ENCODE peak calls at places on chromosome 10, in six cellular contexts. E is HCT116, O is upper lobe of left lung, A is K562, B is GM12878, T is HepG2. N is an unnamed sample.

GRCh38 chr10:51657481-51657880 is 41.9 kb downstream of the CSTF2T start:
- ATAC-seq in E (no peak), O (no peak), A (no peak), B (no peak), T (no peak), N (no peak)

GRCh38 chr10:24716295-24716694 is 7.4 kb downstream of the ARHGAP21 start:
- ATAC-seq in E (peak), O (peak), A (peak), B (peak), T (no peak), N (no peak)

GRCh38 chr10:7301039-7301768 is 109.6 kb downstream of the SFMBT2 start:
- ATAC-seq in E (peak), O (no peak), A (peak), B (no peak), T (peak), N (no peak)

GRCh38 chr10:111999205-111999914 is 184.2 kb downstream of the GPAM start:
- ATAC-seq in E (no peak), O (peak), A (no peak), B (no peak), T (peak), N (no peak)

GRCh38 chr10:21990449-21990848 is 13.1 kb downstream of the DNAJC1 start:
- ATAC-seq in E (no peak), O (no peak), A (peak), B (peak), T (no peak), N (no peak)

GRCh38 chr10:22501412-22501811 is 156.1 kb downstream of the SPAG6 start:
- ATAC-seq in E (no peak), O (no peak), A (no peak), B (no peak), T (no peak), N (no peak)

GRCh38 chr10:24857001-24857695 is 95.3 kb downstream of the PRTFDC1 start:
- ATAC-seq in E (no peak), O (no peak), A (no peak), B (no peak), T (no peak), N (no peak)

GRCh38 chr10:33117816-33118215 is 159.8 kb upstream of the ITGB1 start:
- ATAC-seq in E (no peak), O (no peak), A (no peak), B (no peak), T (no peak), N (no peak)

GRCh38 chr10:3805791-3806381 is 20.9 kb upstream of the KLF6 start:
- ATAC-seq in E (peak), O (no peak), A (peak), B (peak), T (no peak), N (peak)

GRCh38 chr10:98589691-98590090 is 143.0 kb upstream of the HPS1 start:
- ATAC-seq in E (no peak), O (no peak), A (no peak), B (no peak), T (no peak), N (no peak)

GRCh38 chr10:18204050-18204449 is 63.8 kb downstream of the CACNB2 start:
- ATAC-seq in E (no peak), O (no peak), A (no peak), B (no peak), T (no peak), N (no peak)

GRCh38 chr10:4266387-4267083 is 481.5 kb upstream of the KLF6 start:
- ATAC-seq in E (no peak), O (peak), A (no peak), B (no peak), T (no peak), N (no peak)

GRCh38 chr10:31359979-31360378 is 41.0 kb downstream of the ZEB1 start:
- ATAC-seq in E (no peak), O (peak), A (no peak), B (no peak), T (peak), N (no peak)

GRCh38 chr10:75469018-75469616 is 37.7 kb downstream of the LRMDA start:
- ATAC-seq in E (no peak), O (peak), A (no peak), B (no peak), T (no peak), N (peak)

GRCh38 chr10:77586719-77587423 is 50.7 kb downstream of the KCNMA1 start:
- ATAC-seq in E (no peak), O (no peak), A (peak), B (no peak), T (no peak), N (peak)

GRCh38 chr10:84196941-84197340 is 2.6 kb downstream of the CDHR1 start:
- ATAC-seq in E (no peak), O (no peak), A (no peak), B (peak), T (no peak), N (no peak)

GRCh38 chr10:58268454-58268945 is 462 bp upstream of the CISD1 start:
- ATAC-seq in E (peak), O (peak), A (peak), B (peak), T (peak), N (peak)

GRCh38 chr10:102745157-102745556 is 1.4 kb downstream of the WBP1L start:
- ATAC-seq in E (no peak), O (no peak), A (no peak), B (no peak), T (no peak), N (no peak)

GRCh38 chr10:48623009-48623408 is 18.1 kb upstream of the ARHGAP22 start:
- ATAC-seq in E (no peak), O (no peak), A (no peak), B (no peak), T (no peak), N (no peak)

GRCh38 chr10:102628451-102628911 is 15.8 kb upstream of the TRIM8 start:
- ATAC-seq in E (peak), O (peak), A (no peak), B (no peak), T (peak), N (peak)

GRCh38 chr10:53361281-53361680 is 588.7 kb upstream of the MBL2 start:
- ATAC-seq in E (no peak), O (no peak), A (no peak), B (no peak), T (peak), N (no peak)

GRCh38 chr10:128978211-128978610 is 488.8 kb upstream of the MGMT start:
- ATAC-seq in E (no peak), O (no peak), A (no peak), B (no peak), T (no peak), N (no peak)

GRCh38 chr10:921471-922414 is 9.8 kb downstream of the LARP4B start:
- ATAC-seq in E (no peak), O (no peak), A (peak), B (no peak), T (no peak), N (no peak)

GRCh38 chr10:86596266-86596665 is 58.1 kb upstream of the OPN4 start:
- ATAC-seq in E (no peak), O (no peak), A (no peak), B (no peak), T (no peak), N (no peak)

GRCh38 chr10:7161484-7162283 is 249.2 kb downstream of the SFMBT2 start:
- ATAC-seq in E (no peak), O (peak), A (no peak), B (no peak), T (no peak), N (peak)

GRCh38 chr10:64617071-64617470 is 1095.9 kb downstream of the REEP3 start:
- ATAC-seq in E (no peak), O (no peak), A (no peak), B (no peak), T (no peak), N (no peak)

GRCh38 chr10:124680675-124681074 is 63.5 kb downstream of the FAM53B start:
- ATAC-seq in E (no peak), O (no peak), A (no peak), B (no peak), T (no peak), N (peak)

GRCh38 chr10:119416855-119417254 is 125.7 kb downstream of the RGS10 start:
- ATAC-seq in E (peak), O (peak), A (peak), B (peak), T (peak), N (no peak)

GRCh38 chr10:23408330-23408976 is 30.4 kb upstream of the OTUD1 start:
- ATAC-seq in E (no peak), O (no peak), A (no peak), B (no peak), T (no peak), N (no peak)

GRCh38 chr10:49200859-49201258 is 12.7 kb upstream of the TMEM273 start:
- ATAC-seq in E (no peak), O (no peak), A (peak), B (no peak), T (no peak), N (no peak)

GRCh38 chr10:107733328-107733727 is 568.8 kb upstream of the SORCS1 start:
- ATAC-seq in E (no peak), O (no peak), A (no peak), B (no peak), T (no peak), N (no peak)

GRCh38 chr10:86830043-86830591 is 73.7 kb downstream of the BMPR1A start:
- ATAC-seq in E (no peak), O (no peak), A (no peak), B (no peak), T (no peak), N (no peak)

GRCh38 chr10:66572700-66573099 is 353.1 kb upstream of the LRRTM3 start:
- ATAC-seq in E (no peak), O (no peak), A (no peak), B (no peak), T (peak), N (no peak)

GRCh38 chr10:80126876-80127275 is 5.7 kb upstream of the PLAC9 start:
- ATAC-seq in E (no peak), O (peak), A (peak), B (no peak), T (peak), N (no peak)

GRCh38 chr10:68471063-68471585 is 649 bp downstream of the DNA2 start:
- ATAC-seq in E (no peak), O (no peak), A (peak), B (peak), T (peak), N (no peak)

GRCh38 chr10:110837418-110838120 is 34.2 kb upstream of the PDCD4 start:
- ATAC-seq in E (no peak), O (no peak), A (no peak), B (no peak), T (peak), N (peak)

GRCh38 chr10:90665905-90666662 is 191.8 kb downstream of the HTR7 start:
- ATAC-seq in E (no peak), O (no peak), A (no peak), B (no peak), T (no peak), N (no peak)

GRCh38 chr10:5683065-5683464 is 1.6 kb upstream of the TASOR2 start:
- ATAC-seq in E (no peak), O (no peak), A (no peak), B (no peak), T (no peak), N (no peak)

DNA sequence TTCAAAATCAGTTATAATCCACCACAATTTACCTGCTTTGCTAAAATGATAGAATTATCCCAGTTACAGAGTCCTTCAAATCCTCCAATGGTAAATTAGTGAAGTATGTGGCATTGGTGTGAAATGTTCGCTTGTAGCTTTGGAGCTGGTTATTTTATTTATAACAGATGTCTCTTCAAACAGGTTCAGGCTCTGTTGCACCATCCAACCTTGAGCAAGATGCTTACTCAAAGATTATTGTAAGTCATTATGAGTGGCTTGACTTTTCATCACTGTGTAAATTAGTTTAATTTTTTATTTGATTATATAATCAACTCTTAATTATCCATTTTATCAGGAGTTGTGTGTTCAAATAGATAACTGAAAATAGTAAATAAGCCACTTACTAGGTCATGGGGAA is 99.4 kb downstream of the BTRC start:
- ATAC-seq in E (no peak), O (no peak), A (no peak), B (no peak), T (no peak), N (no peak)
- TF ChIP-seq POLR2AphosphoS5 in E (no peak), O (no peak), A (no peak), B (no peak), T (no peak), N (no peak)

GRCh38 chr10:73413108-73413527 is 740 bp downstream of the ANXA7 start:
- ATAC-seq in E (peak), O (peak), A (peak), B (peak), T (peak), N (peak)
- TF ChIP-seq POLR2A in E (no peak), O (no peak), A (no peak), B (no peak), T (no peak), N (no peak)

GRCh38 chr10:114388275-114388674 is 16.0 kb downstream of the AFAP1L2 start:
- ATAC-seq in E (no peak), O (no peak), A (no peak), B (peak), T (no peak), N (no peak)

GRCh38 chr10:114384181-114384580 is 20.1 kb downstream of the AFAP1L2 start:
- ATAC-seq in E (no peak), O (no peak), A (no peak), B (no peak), T (no peak), N (no peak)

GRCh38 chr10:114387784-114388183 is 16.5 kb downstream of the AFAP1L2 start:
- ATAC-seq in E (no peak), O (no peak), A (no peak), B (no peak), T (no peak), N (no peak)

GRCh38 chr10:114386446-114386845 is 17.9 kb downstream of the AFAP1L2 start:
- ATAC-seq in E (peak), O (no peak), A (no peak), B (peak), T (peak), N (no peak)

GRCh38 chr10:114384601-114385000 is 19.7 kb downstream of the AFAP1L2 start:
- ATAC-seq in E (no peak), O (no peak), A (no peak), B (no peak), T (no peak), N (no peak)
- TF ChIP-seq POLR2AphosphoS5 in E (no peak), O (no peak), A (no peak), B (no peak), T (no peak), N (no peak)

GRCh38 chr10:103843854-103844567 is 11.4 kb downstream of the SH3PXD2A start:
- ATAC-seq in E (no peak), O (no peak), A (no peak), B (no peak), T (no peak), N (peak)
- TF ChIP-seq POLR2A in E (no peak), O (no peak), A (no peak), B (no peak), T (no peak), N (no peak)

GRCh38 chr10:13871698-13872280 is 285.0 kb downstream of the PRPF18 start:
- ATAC-seq in E (no peak), O (no peak), A (no peak), B (no peak), T (no peak), N (peak)

GRCh38 chr10:13869295-13869664 is 282.5 kb downstream of the PRPF18 start:
- ATAC-seq in E (no peak), O (no peak), A (no peak), B (no peak), T (no peak), N (no peak)

GRCh38 chr10:13873201-13873600 is 286.4 kb downstream of the PRPF18 start:
- ATAC-seq in E (no peak), O (no peak), A (no peak), B (peak), T (no peak), N (no peak)

GRCh38 chr10:13871087-13871486 is 284.3 kb downstream of the PRPF18 start:
- ATAC-seq in E (no peak), O (no peak), A (no peak), B (no peak), T (no peak), N (no peak)

DNA sequence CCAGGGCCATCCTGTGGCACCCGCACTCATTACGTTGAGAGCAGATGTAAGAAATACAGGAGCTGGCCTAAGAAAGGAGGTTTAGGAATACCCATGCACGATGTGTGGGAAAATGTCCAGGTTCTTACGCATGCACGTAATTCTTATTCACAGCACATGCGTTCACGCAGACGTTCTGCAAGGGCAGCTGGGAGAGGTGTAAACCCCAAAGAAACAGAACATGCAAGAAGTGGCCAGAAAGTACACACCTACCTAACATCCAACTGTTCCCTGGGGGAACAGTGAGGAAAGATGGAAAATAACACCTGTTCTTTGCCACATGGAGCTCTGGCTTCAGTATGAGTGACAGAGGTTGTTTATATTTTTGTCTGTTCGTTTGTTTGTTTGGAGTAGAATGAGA is 285.6 kb downstream of the PRPF18 start:
- ATAC-seq in E (no peak), O (no peak), A (no peak), B (no peak), T (no peak), N (no peak)
- TF ChIP-seq POLR2AphosphoS5 in E (no peak), O (no peak), A (no peak), B (no peak), T (no peak), N (no peak)

DNA sequence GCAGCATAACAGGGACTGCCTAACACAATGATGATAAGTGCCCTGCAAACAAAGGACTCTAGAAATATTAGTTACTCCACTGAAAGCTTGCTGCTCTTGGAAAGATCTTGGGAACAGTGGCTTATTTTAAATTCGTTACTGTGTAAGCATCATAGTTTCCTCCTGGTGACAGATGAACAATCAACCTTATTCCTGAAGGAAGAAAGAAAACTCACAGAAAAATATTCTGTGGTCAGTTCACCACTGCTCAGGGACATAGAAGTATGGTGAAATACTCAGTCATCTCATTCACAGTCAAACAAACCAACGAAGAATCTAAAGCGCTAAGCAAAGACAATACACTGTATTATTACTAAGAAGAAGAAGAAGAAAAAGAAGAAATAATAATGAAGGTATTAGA is 27.8 kb downstream of the MKX start:
- ATAC-seq in E (no peak), O (no peak), A (no peak), B (no peak), T (no peak), N (no peak)
- TF ChIP-seq POLR2A in E (no peak), O (no peak), A (no peak), B (no peak), T (no peak), N (no peak)

DNA sequence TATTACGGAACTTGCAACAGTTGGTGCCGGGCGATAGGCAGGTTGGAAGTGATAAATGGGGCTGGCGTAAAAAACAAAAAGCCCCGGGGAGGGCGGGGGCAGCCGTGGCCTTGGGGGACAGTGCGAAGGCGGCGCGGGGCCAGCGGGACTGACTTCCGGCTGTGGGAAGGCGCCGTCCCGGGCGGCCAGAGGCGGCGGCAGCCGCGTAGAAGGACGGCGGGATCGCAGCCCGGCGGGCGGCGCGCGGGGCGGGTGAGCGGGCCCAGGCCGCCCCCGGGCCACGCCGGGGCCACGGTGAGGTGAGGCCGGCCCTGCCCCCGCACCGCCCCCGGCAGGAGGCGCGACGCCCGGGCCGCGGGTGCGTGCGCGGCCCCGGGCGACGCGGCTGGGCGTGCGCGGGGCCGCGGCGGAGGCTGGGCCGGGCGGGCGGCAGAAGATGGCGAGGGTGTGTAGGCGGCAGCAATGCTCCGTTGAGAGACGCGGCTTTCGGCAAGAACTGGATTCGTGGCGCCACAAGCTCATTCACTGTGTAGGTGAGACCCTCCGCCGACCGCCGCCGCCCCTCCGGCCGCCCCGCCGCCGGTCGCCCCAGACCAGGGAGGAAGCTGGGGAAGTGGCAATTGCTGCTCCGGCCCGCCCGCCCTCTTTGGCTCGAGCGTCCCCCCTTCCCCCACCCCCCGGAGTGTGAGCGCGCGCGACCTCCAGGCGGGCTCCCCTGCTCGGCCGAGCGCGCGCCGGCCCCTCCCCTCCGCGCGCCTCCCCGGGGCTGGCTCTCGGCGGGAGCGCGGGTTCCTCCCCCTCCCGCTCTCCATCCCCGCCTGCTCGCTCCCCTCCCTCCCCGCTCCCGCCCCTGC is at the start of gene LCOR:
- ATAC-seq in E (peak), O (peak), A (peak), B (peak), T (peak), N (peak)
- TF ChIP-seq POLR2AphosphoS5 in E (peak), O (no peak), A (peak), B (peak), T (peak), N (peak)

DNA sequence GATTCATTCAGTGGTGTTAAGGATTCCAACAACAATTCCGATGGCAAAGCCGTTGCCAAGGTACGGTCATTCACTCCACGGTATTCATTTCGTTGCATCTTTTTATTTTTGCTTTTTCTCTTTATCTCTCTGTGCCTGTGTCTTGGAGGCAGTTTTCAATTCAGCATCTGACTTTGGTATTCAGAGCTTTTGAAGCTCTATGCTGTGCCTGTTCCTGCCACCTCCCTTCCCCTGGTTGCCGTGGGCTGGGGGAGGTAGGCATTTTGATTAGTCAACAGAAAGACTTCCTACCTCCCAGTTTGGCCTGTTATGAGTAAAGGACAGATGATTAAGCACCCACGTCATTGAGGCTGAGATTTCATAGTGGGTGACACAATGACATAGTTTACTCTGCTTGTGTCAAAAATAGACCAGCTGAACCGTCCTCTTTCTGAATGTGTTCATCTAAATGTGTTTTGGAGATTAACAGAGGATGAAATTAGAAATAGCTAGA is 149.5 kb downstream of the ARID5B start:
- ATAC-seq in E (no peak), O (peak), A (no peak), B (peak), T (no peak), N (peak)
- TF ChIP-seq POLR2A in E (no peak), O (no peak), A (no peak), B (peak), T (no peak), N (peak)

GRCh38 chr10:12243860-12244620 is 48.1 kb downstream of the CDC123 start:
- ATAC-seq in E (no peak), O (peak), A (no peak), B (peak), T (no peak), N (no peak)
- TF ChIP-seq POLR2AphosphoS5 in E (no peak), O (no peak), A (no peak), B (no peak), T (no peak), N (no peak)